ENCODE peak calls at places on chromosome 1, in eight cellular contexts. E is esophagus muscularis mucosa, T is pancreas, J is breast epithelium, C is brain microvascular endothelial cell, R is mammary epithelial cell, M is psoas muscle, I is heart right ventricle. G is an unnamed sample. For H3K36me3, the result is how much of the 10 kb centered on the place peaks cover.

GRCh38 chr1:100445565-100445964 is 92.4 kb upstream of the GPR88 start:
- DNase-seq in E (no peak), T (no peak), J (no peak), C (no peak), R (no peak), M (no peak), I (no peak), G (no peak)

GRCh38 chr1:52403566-52404115 is 582 bp downstream of the ORC1 start:
- DNase-seq in E (no peak), T (no peak), J (no peak), C (peak), R (peak), M (no peak), I (no peak), G (no peak)

GRCh38 chr1:62962794-62963776 is 179.2 kb downstream of the ATG4C start:
- DNase-seq in E (no peak), T (peak), J (no peak), C (peak), R (peak), M (no peak), I (peak), G (peak)

GRCh38 chr1:29683472-29683871 is 447.1 kb downstream of the PTPRU start:
- DNase-seq in E (no peak), T (no peak), J (no peak), C (no peak), R (no peak), M (no peak), I (no peak), G (no peak)

GRCh38 chr1:183911285-183911684 is 106.4 kb downstream of the RGL1 start:
- DNase-seq in E (no peak), T (peak), J (no peak), C (no peak), R (no peak), M (no peak), I (no peak), G (no peak)

GRCh38 chr1:207798847-207799246 is 47.0 kb downstream of the CD46 start:
- DNase-seq in E (peak), T (no peak), J (no peak), C (peak), R (no peak), M (no peak), I (no peak), G (no peak)

GRCh38 chr1:51612349-51612982 is 4.4 kb upstream of the OSBPL9 start:
- DNase-seq in E (no peak), T (no peak), J (no peak), C (no peak), R (no peak), M (no peak), I (no peak), G (no peak)

GRCh38 chr1:160647329-160647720 is 481 bp upstream of the SLAMF1 start:
- DNase-seq in E (peak), T (no peak), J (no peak), C (no peak), R (no peak), M (no peak), I (no peak), G (no peak)

GRCh38 chr1:200376521-200376920 is 33.3 kb downstream of the ZNF281 start:
- DNase-seq in E (no peak), T (no peak), J (no peak), C (no peak), R (peak), M (no peak), I (no peak), G (no peak)

GRCh38 chr1:113946112-113946511 is 17.0 kb downstream of the HIPK1 start:
- DNase-seq in E (no peak), T (no peak), J (no peak), C (no peak), R (no peak), M (no peak), I (no peak), G (no peak)

GRCh38 chr1:225921734-225922709 is 2.0 kb downstream of the PYCR2 start:
- DNase-seq in E (peak), T (no peak), J (no peak), C (no peak), R (peak), M (no peak), I (no peak), G (no peak)

GRCh38 chr1:224329484-224329841 is 509 bp downstream of the NVL start:
- DNase-seq in E (no peak), T (no peak), J (no peak), C (no peak), R (no peak), M (no peak), I (no peak), G (no peak)

GRCh38 chr1:45299981-45300668 is 26.6 kb upstream of the HPDL start:
- DNase-seq in E (no peak), T (no peak), J (no peak), C (peak), R (peak), M (no peak), I (peak), G (peak)

GRCh38 chr1:235901461-235901860 is 34.8 kb upstream of the LYST start:
- DNase-seq in E (no peak), T (no peak), J (no peak), C (peak), R (peak), M (no peak), I (no peak), G (peak)

GRCh38 chr1:117825414-117825813 is 104.0 kb downstream of the GDAP2 start:
- DNase-seq in E (no peak), T (no peak), J (no peak), C (no peak), R (no peak), M (peak), I (no peak), G (no peak)

GRCh38 chr1:158071106-158071505 is 77.7 kb downstream of the KIRREL1 start:
- DNase-seq in E (no peak), T (no peak), J (no peak), C (peak), R (no peak), M (no peak), I (no peak), G (no peak)

GRCh38 chr1:22111620-22112019 is 31.3 kb downstream of the WNT4 start:
- DNase-seq in E (no peak), T (no peak), J (no peak), C (peak), R (no peak), M (no peak), I (no peak), G (no peak)

GRCh38 chr1:185969028-185969427 is 234.8 kb downstream of the HMCN1 start:
- DNase-seq in E (no peak), T (no peak), J (no peak), C (no peak), R (no peak), M (no peak), I (no peak), G (no peak)

GRCh38 chr1:37332126-37332525 is 142.3 kb upstream of the ZC3H12A start:
- DNase-seq in E (no peak), T (no peak), J (no peak), C (no peak), R (no peak), M (no peak), I (no peak), G (no peak)

GRCh38 chr1:88029142-88029541 is 654.9 kb upstream of the PKN2 start:
- DNase-seq in E (no peak), T (no peak), J (no peak), C (no peak), R (no peak), M (no peak), I (no peak), G (no peak)

GRCh38 chr1:230345139-230345885 is 80.8 kb downstream of the PGBD5 start:
- DNase-seq in E (no peak), T (no peak), J (no peak), C (no peak), R (no peak), M (no peak), I (no peak), G (no peak)

GRCh38 chr1:35935989-35936388 is 5.1 kb downstream of the AGO3 start:
- DNase-seq in E (no peak), T (no peak), J (no peak), C (no peak), R (no peak), M (no peak), I (no peak), G (no peak)

GRCh38 chr1:201361652-201362504 is 15.6 kb downstream of the TNNT2 start:
- DNase-seq in E (no peak), T (no peak), J (no peak), C (no peak), R (peak), M (peak), I (no peak), G (peak)

GRCh38 chr1:197180252-197180878 is 33.9 kb upstream of the ASPM start:
- DNase-seq in E (no peak), T (no peak), J (no peak), C (peak), R (peak), M (no peak), I (no peak), G (no peak)

GRCh38 chr1:169682077-169682476 is 29.3 kb downstream of the SELL start:
- DNase-seq in E (no peak), T (no peak), J (no peak), C (no peak), R (no peak), M (no peak), I (no peak), G (no peak)

GRCh38 chr1:201970334-201971159 is 11.9 kb upstream of the RNPEP start:
- DNase-seq in E (no peak), T (no peak), J (no peak), C (peak), R (no peak), M (no peak), I (no peak), G (no peak)

GRCh38 chr1:156259805-156260204 is 11.9 kb upstream of the PAQR6 start:
- DNase-seq in E (no peak), T (no peak), J (no peak), C (no peak), R (no peak), M (no peak), I (no peak), G (no peak)
- H3K36me3 ChIP-seq in E (half or more), T (under half), J (under half), C (half or more), R (under half), M (half or more), I (half or more), G (half or more)

GRCh38 chr1:65524931-65525296 is 104.4 kb downstream of the LEPR start:
- DNase-seq in E (no peak), T (no peak), J (no peak), C (no peak), R (no peak), M (no peak), I (peak), G (no peak)
- H3K4me3 ChIP-seq in E (peak), T (peak), J (peak), C (peak), R (no peak), M (peak), I (peak), G (no peak)

DNA sequence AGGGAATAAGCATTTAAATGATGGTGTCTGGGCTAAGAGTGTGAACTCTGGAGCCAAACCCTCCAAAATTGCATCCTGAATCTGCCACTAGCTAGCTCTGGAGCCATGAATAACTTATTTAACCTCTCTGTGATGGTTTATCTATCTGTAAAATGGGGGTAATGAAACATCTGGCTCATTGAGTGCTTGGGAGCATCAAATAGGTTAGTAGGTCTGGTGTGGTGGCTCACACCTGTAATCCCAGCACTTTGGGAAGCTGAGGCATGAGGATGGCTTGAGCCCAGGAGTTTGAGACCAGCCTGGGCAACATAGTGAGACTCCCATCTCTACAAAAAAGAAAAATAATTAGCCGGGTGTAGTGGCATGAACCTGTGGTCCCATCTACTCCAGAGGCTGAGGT is 42.8 kb downstream of the KIF1B start:
- DNase-seq in E (no peak), T (no peak), J (no peak), C (no peak), R (no peak), M (no peak), I (no peak), G (no peak)
- H3K27ac ChIP-seq in E (peak), T (peak), J (no peak), C (peak), R (peak), M (peak), I (peak), G (no peak)

GRCh38 chr1:178886551-178886950 is 15.7 kb upstream of the ANGPTL1 start:
- DNase-seq in E (no peak), T (no peak), J (no peak), C (no peak), R (no peak), M (no peak), I (no peak), G (no peak)
- H3K36me3 ChIP-seq in E (under half), T (under half), J (under half), C (under half), R (under half), M (under half), I (under half), G (under half)

G was measured in SJSA1.